ENCODE peak calls at places on chromosomes 16 and 17, in seven cellular contexts. N, I, Y, V, X, U and E are unnamed samples.
A peak's percentile ranks its signal among the peaks of the same experiment; 100 is the strongest.

GRCh38 chr16:84960942-84961341 is 50.4 kb downstream of the ZDHHC7 start:
- DNase-seq in N (no peak), I (no peak), Y (no peak), V (no peak), X (no peak), U (no peak), E (no peak)

GRCh38 chr16:70735141-70735979 is 49.5 kb upstream of the MTSS2 start:
- DNase-seq in N (peak; percentile 63), I (no peak), Y (no peak), V (no peak), X (no peak), U (no peak), E (no peak)

GRCh38 chr17:7982666-7983065 is 19.7 kb upstream of the GUCY2D start:
- DNase-seq in N (no peak), I (no peak), Y (no peak), V (no peak), X (no peak), U (peak; percentile 35), E (no peak)

GRCh38 chr16:57862698-57863433 is 60.6 kb upstream of the KIFC3 start:
- DNase-seq in N (no peak), I (no peak), Y (no peak), V (no peak), X (no peak), U (no peak), E (no peak)

GRCh38 chr16:84419730-84420129 is 51.4 kb downstream of the ATP2C2 start:
- DNase-seq in N (no peak), I (no peak), Y (no peak), V (no peak), X (no peak), U (no peak), E (no peak)

GRCh38 chr17:5821813-5822212 is 237.5 kb upstream of the NLRP1 start:
- DNase-seq in N (no peak), I (no peak), Y (no peak), V (no peak), X (no peak), U (no peak), E (no peak)

GRCh38 chr17:44913676-44914075 is 1.6 kb downstream of the GFAP start:
- DNase-seq in N (no peak), I (no peak), Y (no peak), V (no peak), X (no peak), U (no peak), E (no peak)

GRCh38 chr17:55446581-55447205 is 25.1 kb upstream of the MMD start:
- DNase-seq in N (no peak), I (no peak), Y (no peak), V (no peak), X (no peak), U (no peak), E (no peak)

GRCh38 chr17:35752471-35752870 is 568 bp downstream of the GAS2L2 start:
- DNase-seq in N (no peak), I (no peak), Y (no peak), V (peak; percentile 31), X (peak; percentile 8), U (no peak), E (no peak)

GRCh38 chr16:12132290-12132689 is 155.8 kb downstream of the SNX29 start:
- DNase-seq in N (no peak), I (no peak), Y (no peak), V (no peak), X (no peak), U (peak; percentile 34), E (no peak)

GRCh38 chr17:45147581-45148182 is 593 bp upstream of the HEXIM1 start:
- DNase-seq in N (peak; percentile 79), I (peak; percentile 95), Y (peak; percentile 90), V (peak; percentile 81), X (peak; percentile 96), U (peak; percentile 97), E (peak; percentile 91)

GRCh38 chr16:68539704-68540370 is 746 bp downstream of the ZFP90 start:
- DNase-seq in N (no peak), I (no peak), Y (no peak), V (peak; percentile 15), X (no peak), U (peak; percentile 55), E (peak; percentile 33)

GRCh38 chr17:56899403-56899802 is 14.4 kb downstream of the TRIM25 start:
- DNase-seq in N (no peak), I (no peak), Y (no peak), V (no peak), X (no peak), U (no peak), E (no peak)

GRCh38 chr16:87303962-87304521 is 13.2 kb downstream of the C16orf95 start:
- DNase-seq in N (no peak), I (no peak), Y (no peak), V (no peak), X (no peak), U (no peak), E (no peak)

GRCh38 chr16:30370444-30371247 is at the start of gene TBC1D10B:
- DNase-seq in N (peak; percentile 99), I (peak; percentile 100), Y (peak; percentile 100), V (peak; percentile 99), X (peak; percentile 100), U (peak; percentile 100), E (peak; percentile 100)

GRCh38 chr16:9039208-9039607 is 52.2 kb upstream of the HAPSTR1 start:
- DNase-seq in N (no peak), I (no peak), Y (no peak), V (no peak), X (no peak), U (peak; percentile 7), E (no peak)

GRCh38 chr16:2425008-2425518 is 4.2 kb upstream of the CCNF start:
- DNase-seq in N (no peak), I (no peak), Y (no peak), V (no peak), X (no peak), U (no peak), E (no peak)

GRCh38 chr17:75191584-75191983 is 8.8 kb upstream of the SUMO2 start:
- DNase-seq in N (no peak), I (no peak), Y (no peak), V (no peak), X (no peak), U (peak; percentile 21), E (no peak)

GRCh38 chr16:4944333-4945281 is 7.7 kb upstream of the PPL start:
- DNase-seq in N (peak; percentile 89), I (peak; percentile 84), Y (peak; percentile 96), V (peak; percentile 100), X (peak; percentile 71), U (no peak), E (peak; percentile 96)

GRCh38 chr17:81701288-81702071 is 1.7 kb upstream of the MRPL12 start:
- DNase-seq in N (no peak), I (no peak), Y (no peak), V (no peak), X (no peak), U (no peak), E (no peak)

GRCh38 chr16:19084879-19085278 is 17.5 kb downstream of the COQ7 start:
- DNase-seq in N (no peak), I (no peak), Y (no peak), V (no peak), X (no peak), U (no peak), E (no peak)

GRCh38 chr16:23145608-23146007 is 3.6 kb downstream of the USP31 start:
- DNase-seq in N (peak; percentile 13), I (no peak), Y (no peak), V (peak; percentile 28), X (no peak), U (no peak), E (no peak)

GRCh38 chr17:9371019-9371418 is 204.6 kb downstream of the STX8 start:
- DNase-seq in N (no peak), I (peak; percentile 13), Y (no peak), V (peak; percentile 2), X (peak; percentile 82), U (no peak), E (peak; percentile 93)

GRCh38 chr16:77961811-77962210 is 60.5 kb upstream of the CLEC3A start:
- DNase-seq in N (no peak), I (no peak), Y (no peak), V (no peak), X (no peak), U (no peak), E (no peak)